ENCODE peak calls at places on chromosomes 13 and 19, in five cellular contexts. B, Y, H, E and D are unnamed samples.

GRCh38 chr13:50529154-50529882 is 314.2 kb downstream of the DLEU7 start:
- DNase-seq in B (peak; percentile 89), Y (peak; percentile 91), H (peak; percentile 93), E (peak; percentile 95), D (peak; percentile 94)

GRCh38 chr19:29389495-29389894 is 136.3 kb upstream of the VSTM2B start:
- DNase-seq in B (no peak), Y (no peak), H (no peak), E (no peak), D (no peak)

GRCh38 chr13:97318532-97318931 is 96.4 kb downstream of the MBNL2 start:
- DNase-seq in B (peak; percentile 34), Y (no peak), H (no peak), E (no peak), D (no peak)

GRCh38 chr13:76735641-76736040 is 150.6 kb downstream of the KCTD12 start:
- DNase-seq in B (no peak), Y (no peak), H (no peak), E (no peak), D (no peak)

GRCh38 chr13:49533586-49534269 is 38.0 kb downstream of the PHF11 start:
- DNase-seq in B (no peak), Y (no peak), H (no peak), E (no peak), D (no peak)

GRCh38 chr19:50877338-50877737 is 4.1 kb downstream of the KLK2 start:
- DNase-seq in B (no peak), Y (no peak), H (no peak), E (no peak), D (no peak)

GRCh38 chr13:113105032-113105993 is at the start of gene F7:
- DNase-seq in B (peak; percentile 45), Y (no peak), H (no peak), E (no peak), D (no peak)

GRCh38 chr19:50551713-50552187 is 16.5 kb downstream of the LRRC4B start:
- DNase-seq in B (no peak), Y (peak; percentile 12), H (peak; percentile 25), E (no peak), D (no peak)

GRCh38 chr13:59371229-59371628 is 792.5 kb downstream of the DIAPH3 start:
- DNase-seq in B (no peak), Y (no peak), H (no peak), E (no peak), D (no peak)

DNA sequence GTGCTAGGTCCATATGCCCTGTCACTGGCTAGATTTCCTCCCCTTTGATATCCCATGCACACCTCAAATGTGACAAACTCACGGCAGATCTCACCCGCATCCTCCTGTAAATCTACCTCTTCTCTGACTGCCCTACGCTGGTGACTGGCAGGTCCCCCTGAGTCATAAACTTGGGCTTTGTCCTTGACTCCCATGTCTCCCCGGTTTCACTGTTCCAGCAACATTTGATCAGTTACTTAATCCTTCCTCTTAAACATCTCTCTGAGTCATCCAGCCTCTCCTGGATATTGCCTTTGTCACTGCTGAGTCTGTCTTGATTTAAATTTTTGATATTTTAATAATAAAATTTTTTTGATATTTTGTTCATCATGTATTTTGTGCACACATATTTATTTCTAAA is 26.5 kb downstream of the FAM216B start:
- DNase-seq in B (peak; percentile 76), Y (peak; percentile 20), H (peak; percentile 59), E (no peak), D (peak; percentile 27)
- H3K4me3 ChIP-seq in B (no peak overlapping the region), Y (no peak overlapping the region), H (no peak overlapping the region), E (no peak overlapping the region), D (no peak overlapping the region)

DNA sequence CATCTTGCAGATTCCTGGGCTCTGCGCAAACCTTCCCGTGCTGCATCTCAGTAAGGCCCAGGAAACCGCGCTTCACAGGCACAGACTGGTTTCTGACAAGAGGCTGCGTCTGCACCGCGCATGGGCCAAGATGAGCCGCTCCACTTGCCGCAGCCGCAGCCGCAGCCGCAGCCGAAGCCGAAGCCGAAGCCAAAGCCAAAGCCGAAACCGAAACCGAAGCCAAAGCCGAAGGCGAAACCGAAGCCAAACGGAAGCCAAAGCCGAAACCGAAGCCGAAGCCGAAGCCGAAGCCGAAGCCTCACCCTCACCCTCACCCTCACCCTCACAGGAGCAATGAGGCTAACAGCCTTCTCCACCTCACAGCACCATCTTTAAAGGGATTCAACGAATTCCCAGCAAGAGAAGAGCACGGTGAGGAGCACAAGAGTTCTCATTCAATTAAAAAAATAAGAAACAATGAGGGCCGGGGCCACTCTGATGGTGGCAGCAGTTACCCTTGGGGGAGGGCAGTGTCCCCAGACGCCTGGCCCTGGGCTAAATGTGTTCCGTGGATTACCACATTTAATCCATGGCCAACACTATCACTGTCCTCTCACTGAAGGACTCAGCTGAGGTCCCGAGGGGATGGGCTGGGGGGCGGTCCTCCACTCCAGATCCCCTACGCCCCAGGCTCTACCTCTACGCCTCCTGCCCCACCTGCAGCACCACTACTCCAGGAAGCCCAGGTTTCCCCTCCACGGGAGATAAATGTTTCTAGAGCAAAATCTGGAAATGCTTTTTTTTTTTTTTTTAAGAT is 29.1 kb downstream of the ZNF787 start:
- DNase-seq in B (no peak), Y (no peak), H (no peak), E (no peak), D (no peak)
- H3K4me3 ChIP-seq in B (no peak overlapping the region), Y (no peak overlapping the region), H (no peak overlapping the region), E (no peak overlapping the region), D (no peak overlapping the region)

GRCh38 chr13:40984670-40985366 is 34.3 kb downstream of the ELF1 start:
- DNase-seq in B (no peak), Y (no peak), H (no peak), E (no peak), D (no peak)

GRCh38 chr13:40983725-40984669 is 35.1 kb downstream of the ELF1 start:
- DNase-seq in B (no peak), Y (no peak), H (no peak), E (no peak), D (no peak)

GRCh38 chr13:40986328-40986856 is 32.7 kb downstream of the ELF1 start:
- DNase-seq in B (peak; percentile 76), Y (peak; percentile 28), H (no peak), E (no peak), D (peak; percentile 66)

GRCh38 chr13:40987606-40988280 is 31.4 kb downstream of the ELF1 start:
- DNase-seq in B (peak; percentile 61), Y (no peak), H (no peak), E (no peak), D (no peak)

DNA sequence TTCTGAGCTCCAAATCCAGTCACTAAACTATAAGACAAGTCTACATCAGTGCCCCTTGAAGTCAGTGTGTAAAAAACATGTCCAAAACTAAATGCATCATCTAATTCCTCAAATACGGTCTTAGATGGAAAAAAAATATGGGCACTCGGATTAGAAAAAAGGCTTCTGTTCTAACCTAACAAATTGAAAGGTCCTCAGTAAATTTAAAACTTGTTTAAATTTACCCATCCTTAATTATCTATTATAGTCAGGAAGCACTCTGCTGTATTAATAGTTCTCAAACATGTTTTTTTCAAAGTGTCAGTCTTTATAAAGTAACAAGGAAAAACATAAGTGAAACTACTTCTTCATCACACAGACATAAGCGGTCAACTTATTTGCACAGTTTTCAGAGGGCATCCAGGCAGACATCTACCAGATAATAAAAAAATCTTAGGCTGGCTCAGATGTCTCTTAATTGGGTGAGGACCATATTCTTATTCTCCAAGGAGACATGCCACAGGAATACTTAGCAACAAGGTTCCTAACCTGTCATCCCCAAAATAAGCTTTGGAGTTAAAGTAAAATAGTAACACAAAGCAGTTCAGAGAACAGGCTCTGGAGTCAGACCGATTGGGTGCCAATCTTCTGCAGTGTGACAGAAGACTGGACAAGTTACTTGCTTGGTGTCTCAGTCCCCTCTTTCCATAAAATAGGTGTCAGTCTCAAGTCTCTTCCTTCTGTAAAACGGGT is 33.4 kb downstream of the ELF1 start:
- DNase-seq in B (no peak), Y (no peak), H (no peak), E (no peak), D (no peak)
- H3K4me3 ChIP-seq in B (no peak overlapping the region), Y (no peak overlapping the region), H (no peak overlapping the region), E (no peak overlapping the region), D (no peak overlapping the region)

DNA sequence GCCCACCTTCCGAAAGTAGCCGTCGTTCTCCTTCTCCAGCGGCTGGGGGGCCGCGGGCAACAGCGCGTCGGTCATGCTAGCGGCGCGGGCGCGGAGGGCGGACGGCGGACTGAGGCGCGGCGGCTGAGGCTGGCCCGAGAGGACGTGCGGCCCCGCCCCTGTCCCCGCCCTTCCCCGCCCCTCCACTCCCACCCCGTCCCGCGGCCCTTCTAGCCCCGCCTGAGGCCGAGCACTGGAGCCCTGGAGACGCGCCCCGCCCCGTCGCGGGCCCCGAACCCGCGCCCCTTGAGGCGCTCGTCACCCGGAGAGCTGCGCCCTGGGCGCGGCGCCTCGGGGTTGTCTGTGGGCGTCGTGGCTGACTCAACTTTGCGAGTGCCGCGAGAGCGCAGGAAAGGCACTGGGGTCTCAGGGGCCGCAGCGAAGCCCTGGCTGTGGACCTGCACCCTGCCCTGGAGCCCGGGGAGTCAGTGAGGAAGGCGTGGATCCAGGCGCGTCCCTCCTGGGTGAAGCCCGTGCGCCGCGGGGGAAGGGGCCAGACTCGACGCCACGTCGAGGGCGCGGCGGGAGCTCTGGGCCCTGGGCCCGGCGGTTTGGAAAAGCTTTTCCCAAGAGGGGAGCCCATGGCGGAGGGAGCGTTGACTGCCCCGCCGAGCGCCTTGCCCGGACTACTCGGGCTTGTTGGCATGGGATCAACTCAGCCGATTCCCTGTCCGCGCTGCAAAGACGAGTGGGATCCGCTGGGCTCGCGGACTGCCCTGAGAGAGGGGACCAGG is at the start of gene RHPN2:
- DNase-seq in B (peak; percentile 45), Y (peak; percentile 81), H (peak; percentile 68), E (no peak), D (peak; percentile 65)
- H3K4me3 ChIP-seq in B (peak within 1 kb of the TSS; percentile 48), Y (peak within 1 kb of the TSS; percentile 60), H (peak within 1 kb of the TSS; percentile 57), E (peak within 1 kb of the TSS; percentile 19), D (peak within 1 kb of the TSS; percentile 49)

DNA sequence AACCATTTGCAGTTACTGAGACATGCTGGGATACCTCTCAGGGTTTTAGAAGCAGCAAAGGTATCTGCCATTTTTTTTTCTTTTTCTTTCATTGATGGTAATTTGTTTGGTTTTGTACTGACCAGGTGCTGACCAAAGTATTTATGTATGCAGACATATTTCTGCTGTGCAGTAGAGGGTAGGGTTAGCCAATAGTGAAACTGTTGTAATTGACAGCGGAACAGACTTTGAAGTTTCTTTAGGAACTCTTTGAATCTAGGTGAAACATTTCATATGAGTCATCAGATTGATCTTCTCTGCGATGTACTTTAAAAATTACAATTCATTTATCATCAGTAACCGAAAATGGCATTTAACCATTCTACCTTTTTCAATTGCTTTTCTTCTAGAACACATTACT is 63.0 kb downstream of the ITGBL1 start:
- DNase-seq in B (no peak), Y (no peak), H (no peak), E (no peak), D (no peak)
- H3K4me3 ChIP-seq in B (no peak overlapping the region), Y (no peak overlapping the region), H (no peak overlapping the region), E (no peak overlapping the region), D (no peak overlapping the region)

GRCh38 chr13:41427700-41428099 is 29.6 kb upstream of the RGCC start:
- DNase-seq in B (no peak), Y (no peak), H (no peak), E (no peak), D (no peak)
- H3K4me3 ChIP-seq in B (no peak overlapping the region), Y (no peak overlapping the region), H (peak overlapping the region; percentile 34), E (no peak overlapping the region), D (peak overlapping the region; percentile 27)